ENCODE peak calls at places on chromosomes 16 and 17, in five cellular contexts. S, T, X, W and R are unnamed samples.

GRCh38 chr16:84983308-84983707 is 28.0 kb downstream of the ZDHHC7 start:
- DNase-seq in S (no peak), X (no peak), T (no peak), W (no peak), R (no peak)

GRCh38 chr17:65514082-65514481 is 47.4 kb downstream of the AXIN2 start:
- DNase-seq in T (no peak), X (peak; percentile 92), W (peak; percentile 62), S (no peak), R (no peak)

GRCh38 chr16:87145181-87146176 is 171.7 kb downstream of the C16orf95 start:
- DNase-seq in T (peak; percentile 43), W (peak; percentile 97), X (peak; percentile 83), S (no peak), R (no peak)

GRCh38 chr16:50836121-50836541 is 94.2 kb downstream of the CYLD start:
- DNase-seq in W (no peak), T (no peak), S (no peak), X (no peak), R (no peak)

GRCh38 chr16:87723224-87723619 is 42.6 kb downstream of the KLHDC4 start:
- DNase-seq in S (peak; percentile 94), X (peak; percentile 77), W (peak; percentile 12), T (no peak), R (peak; percentile 52)

GRCh38 chr17:68507581-68507980 is 4.6 kb upstream of the PRKAR1A start:
- DNase-seq in S (no peak), X (peak; percentile 57), W (no peak), T (no peak), R (no peak)

GRCh38 chr17:48620497-48621139 is 5.5 kb upstream of the HOXB8 start:
- DNase-seq in W (no peak), X (no peak), S (no peak), T (no peak), R (no peak)

GRCh38 chr17:42642377-42642776 is 16.7 kb upstream of the TUBG2 start:
- DNase-seq in W (no peak), X (no peak), S (no peak), T (no peak), R (no peak)

GRCh38 chr16:79618041-79618711 is 17.6 kb upstream of the MAF start:
- DNase-seq in X (no peak), T (no peak), S (no peak), W (no peak), R (no peak)

GRCh38 chr16:30780021-30780420 is 7.0 kb downstream of the ZNF629 start:
- DNase-seq in T (no peak), W (no peak), X (no peak), S (no peak), R (no peak)

GRCh38 chr16:30779596-30779995 is 7.4 kb downstream of the ZNF629 start:
- DNase-seq in T (no peak), W (no peak), X (no peak), S (no peak), R (no peak)

GRCh38 chr16:30775381-30776099 is 11.5 kb downstream of the ZNF629 start:
- DNase-seq in X (peak; percentile 82), S (no peak), T (peak; percentile 88), W (peak; percentile 87), R (peak; percentile 87)

GRCh38 chr16:30778549-30779244 is 8.3 kb downstream of the ZNF629 start:
- DNase-seq in T (no peak), W (no peak), X (peak; percentile 62), S (no peak), R (no peak)

GRCh38 chr16:30777591-30778297 is 9.3 kb downstream of the ZNF629 start:
- DNase-seq in X (no peak), S (no peak), W (no peak), T (no peak), R (no peak)
- TF ChIP-seq CTCF in X (no peak), S (no peak), W (no peak), T (no peak), R (no peak)

GRCh38 chr16:5756969-5757368 is 659.4 kb upstream of the EEF2KMT start:
- DNase-seq in X (no peak), W (no peak), S (no peak), T (no peak), R (no peak)
- TF ChIP-seq CTCF in X (no peak), W (no peak), S (peak; percentile 21), T (no peak), R (no peak)

DNA sequence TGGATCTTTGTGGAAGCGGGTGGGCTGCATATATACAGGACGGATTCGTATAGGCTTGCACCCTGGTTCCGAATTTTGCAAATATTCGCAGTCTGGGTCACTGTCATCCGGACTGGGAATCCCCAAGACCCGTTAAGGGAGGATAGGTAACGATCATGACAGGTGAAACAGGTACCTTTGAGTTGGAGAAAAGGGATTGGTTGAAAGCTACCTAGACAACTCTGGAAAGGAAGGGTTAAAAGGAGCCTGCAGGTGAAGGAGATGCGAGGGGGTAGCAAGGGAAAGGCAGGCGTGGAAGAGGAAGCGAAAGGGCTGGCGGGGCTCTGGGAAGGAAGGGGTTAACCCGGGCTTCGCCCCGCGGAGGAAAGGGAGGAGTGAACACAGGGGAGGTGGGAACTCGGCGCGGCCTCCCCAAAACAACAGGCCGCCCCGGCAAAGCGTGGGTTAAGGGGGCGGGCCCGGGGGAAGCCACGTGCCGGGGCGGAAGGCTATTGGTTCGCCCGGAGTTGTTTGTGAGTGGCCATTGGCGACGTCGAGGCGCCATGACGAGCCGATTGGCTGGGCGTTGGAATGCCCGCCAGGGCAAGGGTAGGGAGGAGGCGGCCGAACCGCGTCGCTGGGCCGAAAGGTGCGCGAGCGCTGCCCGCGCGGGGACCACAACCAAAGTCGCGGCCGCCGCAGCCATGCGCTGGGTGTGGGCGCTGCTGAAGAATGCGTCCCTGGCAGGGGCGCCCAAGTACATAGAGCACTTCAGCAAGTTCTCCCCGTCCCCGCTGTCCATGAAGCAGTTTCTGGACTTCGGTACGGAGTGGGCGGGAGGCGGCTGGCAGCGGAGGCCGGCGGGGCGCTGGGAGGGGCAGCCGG is at the start of gene PDK2:
- DNase-seq in W (peak; percentile 96), T (peak; percentile 98), X (peak; percentile 91), S (no peak), R (peak; percentile 98)
- TF ChIP-seq CTCF in W (no peak), T (no peak), X (no peak), S (no peak), R (no peak)

GRCh38 chr17:82696916-82697807 is 1.3 kb downstream of the RAB40B start:
- DNase-seq in W (no peak), X (no peak), S (no peak), T (no peak), R (peak; percentile 56)

GRCh38 chr17:82698065-82698973 is at the start of gene RAB40B:
- DNase-seq in T (peak; percentile 99), W (peak; percentile 97), X (peak; percentile 97), S (peak; percentile 69), R (peak; percentile 99)

GRCh38 chr17:82699551-82699950 is 1.1 kb upstream of the RAB40B start:
- DNase-seq in T (no peak), W (no peak), S (no peak), X (no peak), R (no peak)

GRCh38 chr17:82697808-82698064 is 762 bp downstream of the RAB40B start:
- DNase-seq in T (no peak), W (no peak), S (no peak), X (no peak), R (no peak)

DNA sequence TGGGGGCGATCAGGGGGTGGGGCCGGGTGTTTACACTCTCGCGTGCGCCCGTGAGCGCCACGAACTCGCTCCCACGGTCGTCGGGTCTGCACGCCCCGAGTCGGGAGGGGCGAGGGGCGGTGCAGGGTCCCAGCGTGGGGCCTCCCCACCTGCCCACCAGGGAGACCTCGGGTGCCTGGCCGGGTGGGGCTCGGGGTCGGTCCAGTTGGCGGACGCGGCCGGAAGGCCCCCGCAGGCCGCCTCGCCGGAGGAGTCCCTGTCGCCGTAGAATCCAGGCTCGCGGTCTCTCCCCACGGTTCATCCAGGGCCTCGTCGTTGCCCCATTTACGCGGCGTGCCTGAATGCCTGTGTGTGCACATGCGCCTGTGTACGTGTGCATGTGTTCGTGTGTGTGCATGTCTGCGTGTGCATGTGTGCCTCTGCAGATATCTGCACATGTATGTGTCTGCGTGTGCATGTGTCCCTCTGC is 510 bp upstream of the RAB40B start:
- DNase-seq in W (no peak), S (no peak), X (no peak), T (no peak), R (no peak)
- TF ChIP-seq CTCF in W (no peak), S (no peak), X (no peak), T (no peak), R (no peak)

DNA sequence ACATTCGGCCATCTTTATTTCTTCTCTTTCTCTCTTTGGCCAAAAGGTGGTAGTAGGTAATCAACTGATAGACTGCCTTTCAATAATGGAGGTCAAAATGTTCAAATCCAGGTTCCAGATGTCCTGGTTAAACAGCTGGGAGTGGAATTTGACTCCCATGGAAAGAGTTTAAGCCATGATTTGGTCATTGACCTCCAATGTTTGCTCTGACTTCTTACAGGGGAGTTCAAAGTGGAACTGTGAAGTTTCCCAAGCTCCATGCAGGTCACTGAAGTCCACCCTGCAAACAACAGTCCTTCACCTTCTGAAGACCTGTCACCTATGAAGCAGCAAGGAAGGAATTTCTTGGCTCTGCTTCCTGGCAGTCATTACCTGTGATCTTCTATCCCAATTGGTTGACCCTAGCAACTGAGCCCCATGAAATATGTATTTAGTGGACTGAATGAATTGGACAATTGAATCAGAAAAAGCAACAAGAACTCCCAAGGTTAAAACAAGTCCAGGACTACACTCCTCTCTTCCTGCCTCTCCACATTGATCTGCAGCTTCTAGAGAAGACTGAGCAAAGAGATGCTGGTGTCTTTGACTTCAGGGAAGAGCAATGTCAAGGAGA is 28.0 kb upstream of the SOX9 start:
- DNase-seq in W (no peak), T (no peak), X (no peak), S (no peak), R (no peak)
- TF ChIP-seq CTCF in W (no peak), T (no peak), X (no peak), S (no peak), R (no peak)